ENCODE peak calls at places on chromosomes 5 and 9, in ten cellular contexts. A is left cardiac atrium; X is HCT116; F is left lobe of liver; H is activated CD8-positive, alpha-beta T cell treated with anti-CD3 and anti-CD28 coated beads, Interleukin-2, amount 10 ng/mL, durations not matched to agents 7 days and 5 days; C is right lobe of liver; B is activated T-cell treated with anti-CD3 and anti-CD28 coated beads, Interleukin-2, amount 50 U/mL, for 4 hours; T is sciatic nerve; O is K562; Y is HepG2. M is an unnamed sample.

GRCh38 chr5:53411388-53411787 is 69.0 kb upstream of the FST start:
- ATAC-seq in X (no peak), Y (no peak), O (no peak), A (no peak), H (no peak), B (no peak), C (no peak), T (no peak), F (no peak), M (no peak)

GRCh38 chr5:27906911-27907590 is 868.7 kb upstream of the CDH9 start:
- ATAC-seq in T (no peak), X (no peak), H (no peak), B (no peak), A (no peak), Y (no peak), C (no peak), O (no peak), F (no peak), M (no peak)

GRCh38 chr9:70954126-70954525 is 167.3 kb downstream of the TRPM3 start:
- ATAC-seq in B (no peak), O (no peak), Y (no peak), C (no peak), H (no peak), T (no peak), F (no peak), A (no peak), X (peak), M (peak)

GRCh38 chr9:2764371-2764770 is 47.1 kb downstream of the KCNV2 start:
- ATAC-seq in B (peak), X (no peak), A (no peak), C (no peak), H (peak), O (no peak), Y (no peak), F (no peak), T (no peak), M (no peak)

GRCh38 chr9:6471231-6471630 is 58.2 kb downstream of the UHRF2 start:
- ATAC-seq in O (no peak), T (no peak), X (no peak), Y (no peak), B (no peak), H (no peak), C (no peak), F (no peak), A (no peak), M (no peak)

GRCh38 chr5:54902817-54903473 is 82.4 kb downstream of the ESM1 start:
- ATAC-seq in Y (no peak), B (peak), O (no peak), A (no peak), T (peak), C (no peak), F (no peak), X (no peak), H (peak), M (no peak)

GRCh38 chr5:167478156-167478555 is 813.3 kb upstream of the WWC1 start:
- ATAC-seq in A (no peak), O (no peak), H (no peak), B (no peak), T (no peak), Y (no peak), X (no peak), F (no peak), C (peak), M (no peak)

GRCh38 chr5:84634256-84634655 is 249.6 kb upstream of the EDIL3 start:
- ATAC-seq in C (no peak), A (no peak), B (no peak), Y (peak), O (no peak), F (no peak), H (no peak), X (no peak), T (no peak), M (peak)

GRCh38 chr5:178361657-178362445 is 129.2 kb upstream of the PHYKPL start:
- ATAC-seq in F (no peak), Y (no peak), T (no peak), A (no peak), C (no peak), X (no peak), B (no peak), H (no peak), O (no peak), M (no peak)

GRCh38 chr5:16886366-16886736 is 49.7 kb downstream of the MYO10 start:
- ATAC-seq in H (no peak), A (peak), Y (no peak), X (no peak), F (no peak), C (no peak), B (no peak), O (no peak), T (peak), M (no peak)

GRCh38 chr5:79947486-79948023 is 43.5 kb downstream of the MTX3 start:
- ATAC-seq in O (no peak), H (no peak), A (no peak), B (no peak), F (no peak), C (no peak), T (no peak), X (no peak), Y (no peak), M (no peak)

GRCh38 chr5:168413062-168413461 is 73.2 kb upstream of the RARS1 start:
- ATAC-seq in T (no peak), Y (no peak), C (peak), O (no peak), X (no peak), F (no peak), B (no peak), A (no peak), H (no peak), M (no peak)

GRCh38 chr9:21078702-21079101 is 960 bp upstream of the IFNB1 start:
- ATAC-seq in H (no peak), A (no peak), F (no peak), Y (peak), X (peak), C (no peak), B (no peak), O (no peak), T (no peak), M (no peak)

M was measured in SK-N-SH treated with all-trans-retinoic acid at 6 μM for 48 hours.